ENCODE peak calls at places on chromosome 16, in ten cellular contexts. One of them, this sample, is unnamed.
A peak's percentile ranks its signal among the peaks of the same experiment; 100 is the strongest.

GRCh38 chr16:1538804-1539520 is 5.5 kb downstream of the TMEM204 start:
- DNase-seq in mammary epithelial cell: no peak
- DNase-seq in neural crest cell: no peak
- DNase-seq in NCI-H1048: no peak
- DNase-seq in posterior cingulate gyrus: no peak
- DNase-seq in NCI-H2171: peak; percentile 90
- DNase-seq in HTR-8/SVneo: no peak
- DNase-seq in mesendoderm: peak; percentile 42
- DNase-seq in sciatic nerve: no peak
- DNase-seq in stimulated activated effector memory CD8-positive, alpha-beta T cell treated with anti-CD3 and anti-CD28 coated beads, Interleukin-12 subunit alpha, Interleukin-12 subunit beta, amount 100 ng/mL, for 72 hours: no peak
- DNase-seq in this sample: no peak

GRCh38 chr16:79997257-79997656 is 396.7 kb upstream of the MAF start:
- DNase-seq in sciatic nerve: no peak
- DNase-seq in mammary epithelial cell: no peak
- DNase-seq in posterior cingulate gyrus: no peak
- DNase-seq in NCI-H1048: peak; percentile 6
- DNase-seq in NCI-H2171: no peak
- DNase-seq in neural crest cell: peak; percentile 16
- DNase-seq in mesendoderm: peak; percentile 44
- DNase-seq in HTR-8/SVneo: peak; percentile 36
- DNase-seq in stimulated activated effector memory CD8-positive, alpha-beta T cell treated with anti-CD3 and anti-CD28 coated beads, Interleukin-12 subunit alpha, Interleukin-12 subunit beta, amount 100 ng/mL, for 72 hours: no peak
- DNase-seq in this sample: no peak

GRCh38 chr16:1537138-1537577 is 3.7 kb downstream of the TMEM204 start:
- DNase-seq in NCI-H2171: no peak
- DNase-seq in sciatic nerve: no peak
- DNase-seq in mesendoderm: no peak
- DNase-seq in posterior cingulate gyrus: no peak
- DNase-seq in HTR-8/SVneo: no peak
- DNase-seq in stimulated activated effector memory CD8-positive, alpha-beta T cell treated with anti-CD3 and anti-CD28 coated beads, Interleukin-12 subunit alpha, Interleukin-12 subunit beta, amount 100 ng/mL, for 72 hours: no peak
- DNase-seq in mammary epithelial cell: no peak
- DNase-seq in neural crest cell: no peak
- DNase-seq in NCI-H1048: no peak
- DNase-seq in this sample: no peak

GRCh38 chr16:9268446-9268845 is 177.0 kb downstream of the HAPSTR1 start:
- DNase-seq in neural crest cell: no peak
- DNase-seq in stimulated activated effector memory CD8-positive, alpha-beta T cell treated with anti-CD3 and anti-CD28 coated beads, Interleukin-12 subunit alpha, Interleukin-12 subunit beta, amount 100 ng/mL, for 72 hours: no peak
- DNase-seq in NCI-H2171: no peak
- DNase-seq in mesendoderm: no peak
- DNase-seq in sciatic nerve: no peak
- DNase-seq in HTR-8/SVneo: no peak
- DNase-seq in posterior cingulate gyrus: no peak
- DNase-seq in NCI-H1048: no peak
- DNase-seq in mammary epithelial cell: no peak
- DNase-seq in this sample: no peak

GRCh38 chr16:2835638-2836493 is 5.8 kb downstream of the ZG16B start:
- DNase-seq in sciatic nerve: no peak
- DNase-seq in stimulated activated effector memory CD8-positive, alpha-beta T cell treated with anti-CD3 and anti-CD28 coated beads, Interleukin-12 subunit alpha, Interleukin-12 subunit beta, amount 100 ng/mL, for 72 hours: no peak
- DNase-seq in NCI-H2171: no peak
- DNase-seq in HTR-8/SVneo: peak; percentile 92
- DNase-seq in mammary epithelial cell: peak; percentile 99
- DNase-seq in mesendoderm: peak; percentile 99
- DNase-seq in NCI-H1048: no peak
- DNase-seq in posterior cingulate gyrus: no peak
- DNase-seq in neural crest cell: no peak
- DNase-seq in this sample: no peak

GRCh38 chr16:11306997-11307638 is 26.0 kb upstream of the PRM1 start:
- DNase-seq in HTR-8/SVneo: no peak
- DNase-seq in NCI-H2171: no peak
- DNase-seq in posterior cingulate gyrus: no peak
- DNase-seq in stimulated activated effector memory CD8-positive, alpha-beta T cell treated with anti-CD3 and anti-CD28 coated beads, Interleukin-12 subunit alpha, Interleukin-12 subunit beta, amount 100 ng/mL, for 72 hours: no peak
- DNase-seq in mesendoderm: no peak
- DNase-seq in neural crest cell: no peak
- DNase-seq in sciatic nerve: no peak
- DNase-seq in mammary epithelial cell: no peak
- DNase-seq in NCI-H1048: no peak
- DNase-seq in this sample: no peak

GRCh38 chr16:20114356-20114755 is 40.7 kb upstream of the GPR139 start:
- DNase-seq in NCI-H2171: no peak
- DNase-seq in posterior cingulate gyrus: peak; percentile 53
- DNase-seq in NCI-H1048: no peak
- DNase-seq in HTR-8/SVneo: peak; percentile 3
- DNase-seq in stimulated activated effector memory CD8-positive, alpha-beta T cell treated with anti-CD3 and anti-CD28 coated beads, Interleukin-12 subunit alpha, Interleukin-12 subunit beta, amount 100 ng/mL, for 72 hours: no peak
- DNase-seq in sciatic nerve: no peak
- DNase-seq in neural crest cell: no peak
- DNase-seq in mammary epithelial cell: peak; percentile 65
- DNase-seq in mesendoderm: no peak
- DNase-seq in this sample: no peak

GRCh38 chr16:46961373-46962353 is 11.8 kb downstream of the DNAJA2 start:
- DNase-seq in mesendoderm: no peak
- DNase-seq in sciatic nerve: no peak
- DNase-seq in stimulated activated effector memory CD8-positive, alpha-beta T cell treated with anti-CD3 and anti-CD28 coated beads, Interleukin-12 subunit alpha, Interleukin-12 subunit beta, amount 100 ng/mL, for 72 hours: no peak
- DNase-seq in neural crest cell: no peak
- DNase-seq in mammary epithelial cell: peak; percentile 10
- DNase-seq in posterior cingulate gyrus: no peak
- DNase-seq in NCI-H2171: no peak
- DNase-seq in NCI-H1048: no peak
- DNase-seq in HTR-8/SVneo: no peak
- DNase-seq in this sample: no peak

GRCh38 chr16:9050102-9050830 is 41.2 kb upstream of the HAPSTR1 start:
- DNase-seq in neural crest cell: peak; percentile 15
- DNase-seq in mesendoderm: peak; percentile 88
- DNase-seq in mammary epithelial cell: no peak
- DNase-seq in HTR-8/SVneo: no peak
- DNase-seq in sciatic nerve: no peak
- DNase-seq in stimulated activated effector memory CD8-positive, alpha-beta T cell treated with anti-CD3 and anti-CD28 coated beads, Interleukin-12 subunit alpha, Interleukin-12 subunit beta, amount 100 ng/mL, for 72 hours: no peak
- DNase-seq in NCI-H2171: no peak
- DNase-seq in posterior cingulate gyrus: no peak
- DNase-seq in NCI-H1048: no peak
- DNase-seq in this sample: no peak

GRCh38 chr16:78584991-78585390 is 485.5 kb downstream of the WWOX start:
- DNase-seq in NCI-H2171: no peak
- DNase-seq in mesendoderm: no peak
- DNase-seq in NCI-H1048: no peak
- DNase-seq in posterior cingulate gyrus: no peak
- DNase-seq in HTR-8/SVneo: no peak
- DNase-seq in sciatic nerve: no peak
- DNase-seq in neural crest cell: no peak
- DNase-seq in stimulated activated effector memory CD8-positive, alpha-beta T cell treated with anti-CD3 and anti-CD28 coated beads, Interleukin-12 subunit alpha, Interleukin-12 subunit beta, amount 100 ng/mL, for 72 hours: no peak
- DNase-seq in mammary epithelial cell: no peak
- DNase-seq in this sample: no peak

GRCh38 chr16:50459681-50460080 is 88.5 kb upstream of the NKD1 start:
- DNase-seq in mammary epithelial cell: no peak
- DNase-seq in posterior cingulate gyrus: no peak
- DNase-seq in sciatic nerve: no peak
- DNase-seq in NCI-H1048: no peak
- DNase-seq in HTR-8/SVneo: no peak
- DNase-seq in mesendoderm: no peak
- DNase-seq in NCI-H2171: no peak
- DNase-seq in stimulated activated effector memory CD8-positive, alpha-beta T cell treated with anti-CD3 and anti-CD28 coated beads, Interleukin-12 subunit alpha, Interleukin-12 subunit beta, amount 100 ng/mL, for 72 hours: no peak
- DNase-seq in neural crest cell: no peak
- DNase-seq in this sample: no peak

GRCh38 chr16:10817963-10818941 is at the start of gene TVP23A:
- DNase-seq in sciatic nerve: no peak
- DNase-seq in stimulated activated effector memory CD8-positive, alpha-beta T cell treated with anti-CD3 and anti-CD28 coated beads, Interleukin-12 subunit alpha, Interleukin-12 subunit beta, amount 100 ng/mL, for 72 hours: no peak
- DNase-seq in HTR-8/SVneo: no peak
- DNase-seq in mammary epithelial cell: no peak
- DNase-seq in mesendoderm: peak; percentile 43
- DNase-seq in neural crest cell: peak; percentile 30
- DNase-seq in NCI-H1048: no peak
- DNase-seq in posterior cingulate gyrus: peak; percentile 51
- DNase-seq in NCI-H2171: no peak
- DNase-seq in this sample: no peak

GRCh38 chr16:66324785-66325184 is 41.7 kb upstream of the CDH5 start:
- DNase-seq in stimulated activated effector memory CD8-positive, alpha-beta T cell treated with anti-CD3 and anti-CD28 coated beads, Interleukin-12 subunit alpha, Interleukin-12 subunit beta, amount 100 ng/mL, for 72 hours: no peak
- DNase-seq in neural crest cell: peak; percentile 26
- DNase-seq in posterior cingulate gyrus: peak; percentile 55
- DNase-seq in NCI-H2171: peak; percentile 15
- DNase-seq in mammary epithelial cell: no peak
- DNase-seq in NCI-H1048: no peak
- DNase-seq in mesendoderm: peak; percentile 80
- DNase-seq in HTR-8/SVneo: peak; percentile 29
- DNase-seq in sciatic nerve: no peak
- DNase-seq in this sample: no peak

GRCh38 chr16:5502467-5502869 is 404.9 kb upstream of the EEF2KMT start:
- DNase-seq in sciatic nerve: no peak
- DNase-seq in HTR-8/SVneo: peak; percentile 11
- DNase-seq in mesendoderm: peak; percentile 87
- DNase-seq in posterior cingulate gyrus: no peak
- DNase-seq in neural crest cell: peak; percentile 32
- DNase-seq in mammary epithelial cell: no peak
- DNase-seq in NCI-H2171: no peak
- DNase-seq in NCI-H1048: no peak
- DNase-seq in stimulated activated effector memory CD8-positive, alpha-beta T cell treated with anti-CD3 and anti-CD28 coated beads, Interleukin-12 subunit alpha, Interleukin-12 subunit beta, amount 100 ng/mL, for 72 hours: no peak
- DNase-seq in this sample: no peak

GRCh38 chr16:54407596-54407995 is 121.0 kb upstream of the IRX3 start:
- DNase-seq in neural crest cell: no peak
- DNase-seq in HTR-8/SVneo: no peak
- DNase-seq in sciatic nerve: no peak
- DNase-seq in stimulated activated effector memory CD8-positive, alpha-beta T cell treated with anti-CD3 and anti-CD28 coated beads, Interleukin-12 subunit alpha, Interleukin-12 subunit beta, amount 100 ng/mL, for 72 hours: no peak
- DNase-seq in NCI-H1048: no peak
- DNase-seq in posterior cingulate gyrus: no peak
- DNase-seq in mesendoderm: no peak
- DNase-seq in NCI-H2171: no peak
- DNase-seq in mammary epithelial cell: peak; percentile 58
- DNase-seq in this sample: no peak

GRCh38 chr16:85205747-85206471 is 93.6 kb upstream of the CIBAR2 start:
- DNase-seq in sciatic nerve: no peak
- DNase-seq in NCI-H1048: no peak
- DNase-seq in mesendoderm: peak; percentile 61
- DNase-seq in mammary epithelial cell: no peak
- DNase-seq in NCI-H2171: peak; percentile 77
- DNase-seq in stimulated activated effector memory CD8-positive, alpha-beta T cell treated with anti-CD3 and anti-CD28 coated beads, Interleukin-12 subunit alpha, Interleukin-12 subunit beta, amount 100 ng/mL, for 72 hours: no peak
- DNase-seq in posterior cingulate gyrus: no peak
- DNase-seq in neural crest cell: no peak
- DNase-seq in HTR-8/SVneo: no peak
- DNase-seq in this sample: no peak

GRCh38 chr16:81716478-81717210 is 62.4 kb upstream of the PLCG2 start:
- DNase-seq in NCI-H1048: no peak
- DNase-seq in neural crest cell: no peak
- DNase-seq in NCI-H2171: no peak
- DNase-seq in mesendoderm: no peak
- DNase-seq in HTR-8/SVneo: no peak
- DNase-seq in stimulated activated effector memory CD8-positive, alpha-beta T cell treated with anti-CD3 and anti-CD28 coated beads, Interleukin-12 subunit alpha, Interleukin-12 subunit beta, amount 100 ng/mL, for 72 hours: no peak
- DNase-seq in sciatic nerve: no peak
- DNase-seq in posterior cingulate gyrus: no peak
- DNase-seq in mammary epithelial cell: no peak
- DNase-seq in this sample: peak; percentile 42

GRCh38 chr16:7437843-7438242 is 105.2 kb downstream of the RBFOX1 start:
- DNase-seq in sciatic nerve: no peak
- DNase-seq in NCI-H2171: no peak
- DNase-seq in HTR-8/SVneo: no peak
- DNase-seq in NCI-H1048: no peak
- DNase-seq in mammary epithelial cell: no peak
- DNase-seq in stimulated activated effector memory CD8-positive, alpha-beta T cell treated with anti-CD3 and anti-CD28 coated beads, Interleukin-12 subunit alpha, Interleukin-12 subunit beta, amount 100 ng/mL, for 72 hours: no peak
- DNase-seq in neural crest cell: no peak
- DNase-seq in posterior cingulate gyrus: no peak
- DNase-seq in mesendoderm: no peak
- DNase-seq in this sample: no peak

GRCh38 chr16:85888405-85889331 is 10.3 kb upstream of the IRF8 start:
- DNase-seq in neural crest cell: no peak
- DNase-seq in stimulated activated effector memory CD8-positive, alpha-beta T cell treated with anti-CD3 and anti-CD28 coated beads, Interleukin-12 subunit alpha, Interleukin-12 subunit beta, amount 100 ng/mL, for 72 hours: no peak
- DNase-seq in posterior cingulate gyrus: no peak
- DNase-seq in HTR-8/SVneo: peak; percentile 73
- DNase-seq in NCI-H1048: no peak
- DNase-seq in NCI-H2171: no peak
- DNase-seq in mammary epithelial cell: peak; percentile 34
- DNase-seq in sciatic nerve: no peak
- DNase-seq in mesendoderm: no peak
- DNase-seq in this sample: peak; percentile 41

GRCh38 chr16:27690604-27691003 is 140.7 kb downstream of the KATNIP start:
- DNase-seq in HTR-8/SVneo: peak; percentile 44
- DNase-seq in stimulated activated effector memory CD8-positive, alpha-beta T cell treated with anti-CD3 and anti-CD28 coated beads, Interleukin-12 subunit alpha, Interleukin-12 subunit beta, amount 100 ng/mL, for 72 hours: no peak
- DNase-seq in mammary epithelial cell: no peak
- DNase-seq in sciatic nerve: no peak
- DNase-seq in mesendoderm: peak; percentile 37
- DNase-seq in NCI-H2171: no peak
- DNase-seq in posterior cingulate gyrus: no peak
- DNase-seq in neural crest cell: peak; percentile 35
- DNase-seq in NCI-H1048: no peak
- DNase-seq in this sample: peak; percentile 24

GRCh38 chr16:35733971-35734702 is 2274.7 kb downstream of the TP53TG3F start:
- DNase-seq in NCI-H2171: no peak
- DNase-seq in stimulated activated effector memory CD8-positive, alpha-beta T cell treated with anti-CD3 and anti-CD28 coated beads, Interleukin-12 subunit alpha, Interleukin-12 subunit beta, amount 100 ng/mL, for 72 hours: no peak
- DNase-seq in sciatic nerve: no peak
- DNase-seq in HTR-8/SVneo: no peak
- DNase-seq in mammary epithelial cell: no peak
- DNase-seq in NCI-H1048: no peak
- DNase-seq in mesendoderm: no peak
- DNase-seq in posterior cingulate gyrus: no peak
- DNase-seq in neural crest cell: no peak
- DNase-seq in this sample: no peak

GRCh38 chr16:23748630-23749029 is 6.2 kb upstream of the CHP2 start:
- DNase-seq in posterior cingulate gyrus: no peak
- DNase-seq in stimulated activated effector memory CD8-positive, alpha-beta T cell treated with anti-CD3 and anti-CD28 coated beads, Interleukin-12 subunit alpha, Interleukin-12 subunit beta, amount 100 ng/mL, for 72 hours: no peak
- DNase-seq in neural crest cell: no peak
- DNase-seq in mesendoderm: no peak
- DNase-seq in NCI-H1048: no peak
- DNase-seq in NCI-H2171: no peak
- DNase-seq in HTR-8/SVneo: no peak
- DNase-seq in mammary epithelial cell: no peak
- DNase-seq in sciatic nerve: no peak
- DNase-seq in this sample: no peak

GRCh38 chr16:11557811-11558210 is 28.9 kb downstream of the LITAF start:
- DNase-seq in HTR-8/SVneo: no peak
- DNase-seq in neural crest cell: no peak
- DNase-seq in mesendoderm: no peak
- DNase-seq in NCI-H1048: no peak
- DNase-seq in stimulated activated effector memory CD8-positive, alpha-beta T cell treated with anti-CD3 and anti-CD28 coated beads, Interleukin-12 subunit alpha, Interleukin-12 subunit beta, amount 100 ng/mL, for 72 hours: no peak
- DNase-seq in sciatic nerve: peak; percentile 68
- DNase-seq in NCI-H2171: no peak
- DNase-seq in posterior cingulate gyrus: peak; percentile 54
- DNase-seq in mammary epithelial cell: no peak
- DNase-seq in this sample: no peak

GRCh38 chr16:2398520-2398919 is 30.7 kb upstream of the CCNF start:
- DNase-seq in posterior cingulate gyrus: no peak
- DNase-seq in mesendoderm: no peak
- DNase-seq in stimulated activated effector memory CD8-positive, alpha-beta T cell treated with anti-CD3 and anti-CD28 coated beads, Interleukin-12 subunit alpha, Interleukin-12 subunit beta, amount 100 ng/mL, for 72 hours: no peak
- DNase-seq in HTR-8/SVneo: no peak
- DNase-seq in mammary epithelial cell: no peak
- DNase-seq in NCI-H2171: no peak
- DNase-seq in NCI-H1048: no peak
- DNase-seq in sciatic nerve: no peak
- DNase-seq in neural crest cell: no peak
- DNase-seq in this sample: no peak